ENCODE peak calls at places on chromosomes 12 and 14, in seven cellular contexts. L is amniotic epithelial cell; Y is Daoy; U is nucleus accumbens; I is NCI-H2029; V is central memory CD8-positive, alpha-beta T cell; Q is astrocyte of the spinal cord. R is an unnamed sample.

GRCh38 chr12:6464531-6464930 is 5.9 kb downstream of the VAMP1 start:
- DNase-seq in L (no peak), Y (no peak), U (no peak), I (no peak), V (no peak), Q (no peak), R (no peak)

GRCh38 chr14:34489324-34489723 is 27.3 kb upstream of the SPTSSA start:
- DNase-seq in L (peak; percentile 40), Y (no peak), U (no peak), I (no peak), V (no peak), Q (no peak), R (no peak)

GRCh38 chr14:62162998-62163589 is 400.9 kb downstream of the SNAPC1 start:
- DNase-seq in L (peak; percentile 49), Y (peak; percentile 31), U (no peak), I (peak; percentile 74), V (no peak), Q (peak; percentile 53), R (peak; percentile 74)

GRCh38 chr14:26709019-26709418 is 111.2 kb upstream of the NOVA1 start:
- DNase-seq in L (no peak), Y (peak; percentile 56), U (no peak), I (no peak), V (no peak), Q (peak; percentile 61), R (peak; percentile 75)

GRCh38 chr12:40044399-40044798 is 61.5 kb downstream of the SLC2A13 start:
- DNase-seq in L (no peak), Y (no peak), U (no peak), I (no peak), V (no peak), Q (no peak), R (no peak)

GRCh38 chr14:44846232-44846824 is 115.4 kb downstream of the KLHL28 start:
- DNase-seq in L (peak; percentile 39), Y (peak; percentile 43), U (no peak), I (peak; percentile 62), V (no peak), Q (peak; percentile 40), R (peak; percentile 71)

GRCh38 chr14:71022015-71022919 is 115.0 kb downstream of the PCNX1 start:
- DNase-seq in L (no peak), Y (no peak), U (no peak), I (no peak), V (no peak), Q (no peak), R (no peak)

GRCh38 chr14:64465208-64465821 is at the start of gene AKAP5:
- DNase-seq in L (peak; percentile 13), Y (peak; percentile 73), U (peak; percentile 56), I (no peak), V (peak; percentile 29), Q (peak; percentile 23), R (peak; percentile 75)

GRCh38 chr12:3930216-3930615 is 57.0 kb upstream of the PARP11 start:
- DNase-seq in L (no peak), Y (no peak), U (no peak), I (no peak), V (no peak), Q (no peak), R (no peak)

GRCh38 chr12:7354521-7354920 is 50.6 kb downstream of the ACSM4 start:
- DNase-seq in L (no peak), Y (peak; percentile 49), U (no peak), I (no peak), V (no peak), Q (no peak), R (peak; percentile 45)

GRCh38 chr12:105402366-105402765 is 71.9 kb downstream of the C12orf75 start:
- DNase-seq in L (no peak), Y (no peak), U (no peak), I (no peak), V (no peak), Q (no peak), R (no peak)

GRCh38 chr12:57147641-57147944 is 174 bp upstream of the LRP1-AS start:
- DNase-seq in L (peak; percentile 87), Y (peak; percentile 53), U (no peak), I (no peak), V (no peak), Q (peak; percentile 58), R (no peak)

GRCh38 chr12:103093499-103094106 is 136.1 kb downstream of the ASCL1 start:
- DNase-seq in L (no peak), Y (no peak), U (no peak), I (no peak), V (no peak), Q (no peak), R (no peak)

GRCh38 chr14:32230181-32230580 is 27.1 kb upstream of the RNU6-8 start:
- DNase-seq in L (peak; percentile 84), Y (peak; percentile 57), U (no peak), I (no peak), V (no peak), Q (peak; percentile 41), R (no peak)

GRCh38 chr12:114668151-114668891 is 15.7 kb downstream of the TBX3 start:
- DNase-seq in L (peak; percentile 81), Y (peak; percentile 93), U (peak; percentile 13), I (peak; percentile 86), V (no peak), Q (peak; percentile 86), R (peak; percentile 62)

GRCh38 chr14:72517736-72518135 is 376.2 kb downstream of the DPF3 start:
- DNase-seq in L (no peak), Y (no peak), U (no peak), I (no peak), V (no peak), Q (no peak), R (no peak)

GRCh38 chr12:275784-276183 is 13.1 kb upstream of the SLC6A13 start:
- DNase-seq in L (no peak), Y (no peak), U (no peak), I (no peak), V (no peak), Q (no peak), R (no peak)

GRCh38 chr14:65750906-65751305 is 338.4 kb downstream of the FUT8 start:
- DNase-seq in L (no peak), Y (no peak), U (no peak), I (peak; percentile 63), V (no peak), Q (no peak), R (no peak)

GRCh38 chr12:94553130-94553519 is 93.5 kb upstream of the CEP83 start:
- DNase-seq in L (peak; percentile 80), Y (peak; percentile 74), U (no peak), I (no peak), V (no peak), Q (peak; percentile 72), R (no peak)

GRCh38 chr14:78278464-78278863 is 108.3 kb downstream of the NRXN3 start:
- DNase-seq in L (no peak), Y (no peak), U (no peak), I (peak; percentile 9), V (no peak), Q (no peak), R (no peak)

GRCh38 chr12:43789941-43790340 is 16.2 kb downstream of the TWF1 start:
- DNase-seq in L (no peak), Y (peak; percentile 28), U (no peak), I (peak; percentile 4), V (no peak), Q (peak; percentile 48), R (peak; percentile 2)

GRCh38 chr12:46446645-46447044 is 74.1 kb upstream of the SLC38A2 start:
- DNase-seq in L (no peak), Y (no peak), U (no peak), I (no peak), V (no peak), Q (no peak), R (peak; percentile 46)

R was measured in A673.